ENCODE peak calls at places on chromosomes 2 and 18, in ten cellular contexts. One of them, this sample, is unnamed.

GRCh38 chr2:182197529-182197928 is 211.9 kb downstream of the PPP1R1C start:
- DNase-seq in HCT116: no peak
- DNase-seq in mammary epithelial cell: no peak
- DNase-seq in RWPE2: no peak
- DNase-seq in Peyer's patch: no peak
- DNase-seq in sigmoid colon: no peak
- DNase-seq in hepatocyte: no peak
- DNase-seq in BJ: no peak
- DNase-seq in heart left ventricle: no peak
- DNase-seq in body of pancreas: no peak
- DNase-seq in this sample: no peak

GRCh38 chr2:210009106-210009505 is 6.7 kb downstream of the RPE start:
- DNase-seq in hepatocyte: no peak
- DNase-seq in mammary epithelial cell: no peak
- DNase-seq in sigmoid colon: no peak
- DNase-seq in Peyer's patch: no peak
- DNase-seq in BJ: no peak
- DNase-seq in body of pancreas: no peak
- DNase-seq in RWPE2: no peak
- DNase-seq in HCT116: no peak
- DNase-seq in heart left ventricle: no peak
- DNase-seq in this sample: no peak

GRCh38 chr2:3043726-3044125 is 333.9 kb downstream of the EIPR1 start:
- DNase-seq in sigmoid colon: no peak
- DNase-seq in hepatocyte: no peak
- DNase-seq in Peyer's patch: no peak
- DNase-seq in mammary epithelial cell: no peak
- DNase-seq in RWPE2: no peak
- DNase-seq in BJ: no peak
- DNase-seq in heart left ventricle: no peak
- DNase-seq in body of pancreas: no peak
- DNase-seq in HCT116: no peak
- DNase-seq in this sample: no peak

GRCh38 chr2:180829261-180829660 is 151.1 kb upstream of the UBE2E3 start:
- DNase-seq in sigmoid colon: no peak
- DNase-seq in Peyer's patch: no peak
- DNase-seq in heart left ventricle: no peak
- DNase-seq in BJ: no peak
- DNase-seq in body of pancreas: no peak
- DNase-seq in mammary epithelial cell: peak; percentile 32
- DNase-seq in HCT116: no peak
- DNase-seq in RWPE2: no peak
- DNase-seq in hepatocyte: no peak
- DNase-seq in this sample: peak; percentile 61

GRCh38 chr2:237982039-237982725 is 15.4 kb downstream of the UBE2F start:
- DNase-seq in body of pancreas: no peak
- DNase-seq in HCT116: no peak
- DNase-seq in BJ: no peak
- DNase-seq in hepatocyte: no peak
- DNase-seq in mammary epithelial cell: no peak
- DNase-seq in sigmoid colon: no peak
- DNase-seq in RWPE2: no peak
- DNase-seq in heart left ventricle: no peak
- DNase-seq in Peyer's patch: no peak
- DNase-seq in this sample: no peak

GRCh38 chr2:205462681-205463345 is 219.5 kb upstream of the NRP2 start:
- DNase-seq in hepatocyte: no peak
- DNase-seq in mammary epithelial cell: no peak
- DNase-seq in Peyer's patch: no peak
- DNase-seq in BJ: no peak
- DNase-seq in body of pancreas: no peak
- DNase-seq in RWPE2: no peak
- DNase-seq in HCT116: no peak
- DNase-seq in sigmoid colon: no peak
- DNase-seq in heart left ventricle: no peak
- DNase-seq in this sample: no peak

GRCh38 chr2:239644016-239644415 is 243.2 kb upstream of the HDAC4 start:
- DNase-seq in RWPE2: no peak
- DNase-seq in hepatocyte: peak; percentile 49
- DNase-seq in heart left ventricle: no peak
- DNase-seq in body of pancreas: no peak
- DNase-seq in HCT116: no peak
- DNase-seq in Peyer's patch: no peak
- DNase-seq in sigmoid colon: no peak
- DNase-seq in mammary epithelial cell: no peak
- DNase-seq in BJ: no peak
- DNase-seq in this sample: no peak

GRCh38 chr2:130336877-130337734 is 5.6 kb upstream of the IMP4 start:
- DNase-seq in mammary epithelial cell: peak; percentile 74
- DNase-seq in heart left ventricle: no peak
- DNase-seq in BJ: no peak
- DNase-seq in Peyer's patch: peak; percentile 90
- DNase-seq in RWPE2: peak; percentile 79
- DNase-seq in sigmoid colon: peak; percentile 81
- DNase-seq in hepatocyte: peak; percentile 93
- DNase-seq in body of pancreas: peak; percentile 91
- DNase-seq in HCT116: peak; percentile 79
- DNase-seq in this sample: peak; percentile 71

GRCh38 chr18:45845410-45845809 is 19.9 kb downstream of the SIGLEC15 start:
- DNase-seq in body of pancreas: no peak
- DNase-seq in hepatocyte: no peak
- DNase-seq in mammary epithelial cell: no peak
- DNase-seq in RWPE2: no peak
- DNase-seq in sigmoid colon: no peak
- DNase-seq in heart left ventricle: no peak
- DNase-seq in HCT116: no peak
- DNase-seq in BJ: no peak
- DNase-seq in Peyer's patch: no peak
- DNase-seq in this sample: no peak

GRCh38 chr18:51278045-51278649 is 80.7 kb upstream of the MEX3C start:
- DNase-seq in heart left ventricle: no peak
- DNase-seq in Peyer's patch: peak; percentile 50
- DNase-seq in sigmoid colon: no peak
- DNase-seq in mammary epithelial cell: peak; percentile 57
- DNase-seq in body of pancreas: peak; percentile 59
- DNase-seq in RWPE2: no peak
- DNase-seq in HCT116: peak; percentile 57
- DNase-seq in BJ: no peak
- DNase-seq in hepatocyte: peak; percentile 26
- DNase-seq in this sample: peak; percentile 56

GRCh38 chr18:711330-711692 is 1.1 kb downstream of the ENOSF1 start:
- DNase-seq in heart left ventricle: no peak
- DNase-seq in hepatocyte: no peak
- DNase-seq in body of pancreas: no peak
- DNase-seq in RWPE2: no peak
- DNase-seq in HCT116: no peak
- DNase-seq in mammary epithelial cell: no peak
- DNase-seq in Peyer's patch: no peak
- DNase-seq in sigmoid colon: no peak
- DNase-seq in BJ: no peak
- DNase-seq in this sample: no peak

GRCh38 chr2:122656403-122656802 is 901.0 kb downstream of the TSN start:
- DNase-seq in hepatocyte: no peak
- DNase-seq in mammary epithelial cell: no peak
- DNase-seq in Peyer's patch: no peak
- DNase-seq in HCT116: no peak
- DNase-seq in body of pancreas: no peak
- DNase-seq in heart left ventricle: no peak
- DNase-seq in sigmoid colon: no peak
- DNase-seq in RWPE2: no peak
- DNase-seq in BJ: no peak
- DNase-seq in this sample: no peak

GRCh38 chr2:218259099-218259921 is 1.5 kb upstream of the GPBAR1 start:
- DNase-seq in BJ: no peak
- DNase-seq in Peyer's patch: peak; percentile 55
- DNase-seq in mammary epithelial cell: no peak
- DNase-seq in HCT116: no peak
- DNase-seq in heart left ventricle: peak; percentile 78
- DNase-seq in RWPE2: no peak
- DNase-seq in body of pancreas: peak; percentile 70
- DNase-seq in hepatocyte: peak; percentile 79
- DNase-seq in sigmoid colon: peak; percentile 96
- DNase-seq in this sample: peak; percentile 50

GRCh38 chr2:240391111-240392051 is 44.1 kb upstream of the GPC1 start:
- DNase-seq in HCT116: no peak
- DNase-seq in body of pancreas: no peak
- DNase-seq in sigmoid colon: peak; percentile 52
- DNase-seq in heart left ventricle: peak; percentile 60
- DNase-seq in hepatocyte: no peak
- DNase-seq in Peyer's patch: no peak
- DNase-seq in RWPE2: peak; percentile 64
- DNase-seq in mammary epithelial cell: no peak
- DNase-seq in BJ: no peak
- DNase-seq in this sample: no peak

GRCh38 chr2:120245933-120246332 is 6.7 kb upstream of the RALB start:
- DNase-seq in hepatocyte: no peak
- DNase-seq in RWPE2: no peak
- DNase-seq in sigmoid colon: peak; percentile 52
- DNase-seq in mammary epithelial cell: no peak
- DNase-seq in body of pancreas: no peak
- DNase-seq in Peyer's patch: no peak
- DNase-seq in BJ: no peak
- DNase-seq in HCT116: no peak
- DNase-seq in heart left ventricle: no peak
- DNase-seq in this sample: no peak

GRCh38 chr2:162091325-162092007 is 17.5 kb upstream of the DPP4 start:
- DNase-seq in heart left ventricle: no peak
- DNase-seq in BJ: no peak
- DNase-seq in body of pancreas: no peak
- DNase-seq in mammary epithelial cell: peak; percentile 90
- DNase-seq in hepatocyte: peak; percentile 76
- DNase-seq in sigmoid colon: no peak
- DNase-seq in Peyer's patch: peak; percentile 76
- DNase-seq in RWPE2: no peak
- DNase-seq in HCT116: peak; percentile 81
- DNase-seq in this sample: peak; percentile 61
- TF ChIP-seq CTCF in heart left ventricle: no peak
- TF ChIP-seq CTCF in BJ: peak; percentile 26
- TF ChIP-seq CTCF in body of pancreas: no peak
- TF ChIP-seq CTCF in mammary epithelial cell: peak; percentile 51
- TF ChIP-seq CTCF in hepatocyte: peak; percentile 39
- TF ChIP-seq CTCF in sigmoid colon: no peak
- TF ChIP-seq CTCF in Peyer's patch: no peak
- TF ChIP-seq CTCF in RWPE2: peak; percentile 39
- TF ChIP-seq CTCF in HCT116: peak; percentile 34
- TF ChIP-seq CTCF in this sample: peak; percentile 27

DNA sequence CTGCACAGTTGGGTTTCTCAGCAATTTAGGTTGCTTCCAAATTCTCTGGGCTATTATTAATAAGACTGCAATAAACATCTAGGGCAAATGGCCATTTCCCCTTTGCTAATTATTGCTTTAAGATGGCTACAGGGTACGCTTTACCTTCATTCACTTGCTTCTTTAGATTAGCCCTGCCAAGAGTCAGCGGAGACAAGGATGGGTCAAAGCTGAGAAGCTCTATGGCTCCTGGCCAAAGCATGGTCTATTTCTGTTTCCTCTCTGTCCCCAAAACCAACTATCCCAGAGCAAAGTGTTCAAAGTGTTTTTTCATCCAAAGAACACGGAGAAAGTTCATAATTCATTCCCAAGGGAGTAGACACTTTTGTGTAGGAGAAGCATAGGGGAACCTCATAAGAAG is 75.2 kb upstream of the NFU1 start:
- DNase-seq in RWPE2: no peak
- DNase-seq in hepatocyte: no peak
- DNase-seq in HCT116: no peak
- DNase-seq in Peyer's patch: no peak
- DNase-seq in heart left ventricle: no peak
- DNase-seq in sigmoid colon: no peak
- DNase-seq in mammary epithelial cell: no peak
- DNase-seq in BJ: no peak
- DNase-seq in body of pancreas: no peak
- DNase-seq in this sample: no peak
- H3K36me3 ChIP-seq in RWPE2: peaks cover 34% of the 10 kb centered on the region
- H3K36me3 ChIP-seq in hepatocyte: no peaks in the 10 kb centered on the region
- H3K36me3 ChIP-seq in HCT116: no peaks in the 10 kb centered on the region
- H3K36me3 ChIP-seq in Peyer's patch: no peaks in the 10 kb centered on the region
- H3K36me3 ChIP-seq in heart left ventricle: peaks cover 94% of the 10 kb centered on the region
- H3K36me3 ChIP-seq in sigmoid colon: peaks cover 15% of the 10 kb centered on the region
- H3K36me3 ChIP-seq in mammary epithelial cell: peaks cover 22% of the 10 kb centered on the region
- H3K36me3 ChIP-seq in BJ: peaks cover 10% of the 10 kb centered on the region
- H3K36me3 ChIP-seq in body of pancreas: peaks cover 18% of the 10 kb centered on the region
- H3K36me3 ChIP-seq in this sample: peaks cover 10% of the 10 kb centered on the region

DNA sequence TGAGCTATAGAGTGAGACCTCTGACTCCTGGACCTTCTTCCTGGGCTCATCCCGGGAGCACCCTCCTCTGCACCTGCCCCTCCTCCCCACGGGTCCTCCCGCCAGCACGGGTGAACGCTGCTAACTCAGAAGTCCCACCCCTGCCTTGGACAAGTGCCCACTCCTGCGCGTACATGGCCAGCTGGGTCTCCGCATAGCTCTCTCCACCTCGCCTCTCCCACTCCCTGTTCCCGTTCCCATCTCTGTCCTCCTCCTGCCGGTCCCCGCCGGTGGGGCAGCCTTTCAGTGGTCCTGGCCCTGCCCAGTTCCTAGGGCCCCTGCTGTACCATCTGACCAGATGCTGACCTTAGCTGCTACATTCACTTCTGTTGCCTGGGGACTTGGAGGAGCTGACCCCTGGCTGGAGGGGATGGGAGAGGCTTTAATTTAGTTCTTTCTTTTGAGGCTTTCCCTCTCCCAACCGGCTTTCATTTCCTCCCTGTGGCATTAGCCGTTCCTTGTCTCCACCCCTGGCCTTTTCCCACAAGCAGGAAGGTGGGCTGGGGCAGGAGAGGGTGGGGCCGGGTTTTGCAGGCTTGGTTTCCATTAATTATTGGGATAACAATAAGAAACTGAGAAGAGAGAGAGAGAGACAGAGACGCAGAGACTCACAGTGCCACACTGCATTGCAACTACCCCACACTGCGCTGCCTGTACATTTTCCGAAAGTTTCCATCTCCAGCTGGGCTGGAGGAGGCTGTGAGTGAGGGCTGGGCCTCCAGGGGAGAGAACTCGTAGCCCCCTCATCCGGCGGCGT is 136.2 kb downstream of the SH3BP4 start:
- DNase-seq in HCT116: no peak
- DNase-seq in heart left ventricle: peak; percentile 81
- DNase-seq in Peyer's patch: no peak
- DNase-seq in BJ: no peak
- DNase-seq in body of pancreas: peak; percentile 38
- DNase-seq in hepatocyte: peak; percentile 18
- DNase-seq in RWPE2: no peak
- DNase-seq in mammary epithelial cell: no peak
- DNase-seq in sigmoid colon: peak; percentile 79
- DNase-seq in this sample: no peak
- TF ChIP-seq CTCF in HCT116: no peak
- TF ChIP-seq CTCF in heart left ventricle: no peak
- TF ChIP-seq CTCF in Peyer's patch: no peak
- TF ChIP-seq CTCF in BJ: no peak
- TF ChIP-seq CTCF in body of pancreas: no peak
- TF ChIP-seq CTCF in hepatocyte: no peak
- TF ChIP-seq CTCF in RWPE2: no peak
- TF ChIP-seq CTCF in mammary epithelial cell: no peak
- TF ChIP-seq CTCF in sigmoid colon: peak; percentile 25
- TF ChIP-seq CTCF in this sample: peak; percentile 6

DNA sequence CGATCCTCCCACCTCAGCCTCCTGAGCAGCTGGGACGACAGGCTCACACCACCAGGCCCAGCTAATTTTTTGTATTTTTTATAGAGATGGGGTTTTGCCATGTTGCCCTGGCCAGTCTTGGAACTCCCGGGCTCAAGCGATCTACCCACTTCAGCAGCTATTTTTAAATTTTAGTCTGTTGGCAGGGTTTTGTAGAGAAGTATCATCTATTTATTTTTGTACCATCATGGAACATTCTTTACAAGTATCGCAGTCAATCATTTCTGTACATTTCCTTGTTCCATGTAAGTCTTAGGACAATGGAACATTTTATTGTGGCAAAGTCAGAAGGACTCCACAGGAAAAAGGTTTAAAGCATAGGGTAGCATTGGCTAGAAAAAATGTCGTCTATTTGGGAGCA is 94.6 kb downstream of the UGGT1 start:
- DNase-seq in Peyer's patch: no peak
- DNase-seq in HCT116: no peak
- DNase-seq in hepatocyte: no peak
- DNase-seq in mammary epithelial cell: no peak
- DNase-seq in BJ: no peak
- DNase-seq in RWPE2: no peak
- DNase-seq in body of pancreas: no peak
- DNase-seq in sigmoid colon: no peak
- DNase-seq in heart left ventricle: no peak
- DNase-seq in this sample: no peak
- H3K36me3 ChIP-seq in Peyer's patch: no peaks in the 10 kb centered on the region
- H3K36me3 ChIP-seq in HCT116: peaks cover 33% of the 10 kb centered on the region
- H3K36me3 ChIP-seq in hepatocyte: no peaks in the 10 kb centered on the region
- H3K36me3 ChIP-seq in mammary epithelial cell: peaks cover 36% of the 10 kb centered on the region
- H3K36me3 ChIP-seq in BJ: peaks cover 12% of the 10 kb centered on the region
- H3K36me3 ChIP-seq in RWPE2: peaks cover 85% of the 10 kb centered on the region
- H3K36me3 ChIP-seq in body of pancreas: peaks cover 32% of the 10 kb centered on the region
- H3K36me3 ChIP-seq in sigmoid colon: no peaks in the 10 kb centered on the region
- H3K36me3 ChIP-seq in heart left ventricle: peaks cover 87% of the 10 kb centered on the region
- H3K36me3 ChIP-seq in this sample: peaks cover 12% of the 10 kb centered on the region